ENCODE peak calls at places on chromosomes 2 and 18, in nine cellular contexts. M is T1000; S is epithelial cell of proximal tubule; F is astrocyte of the spinal cord; V is stimulated activated CD4-positive, alpha-beta T cell treated with anti-CD3 and anti-CD28 coated beads, TNF-alpha, amount 100 ng/mL, for 48 hours; O is ELF-1; W is fibroblast of the conjunctiva; Z is T-helper 9 cell; H is ELR. P is an unnamed sample.

GRCh38 chr2:130764821-130765115 is 9.4 kb downstream of the AMER3 start:
- DNase-seq in M (no peak), S (no peak), F (no peak), V (no peak), O (no peak), W (no peak), Z (no peak), H (no peak), P (no peak)

GRCh38 chr2:222452422-222452950 is 28.1 kb downstream of the SGPP2 start:
- DNase-seq in M (no peak), S (no peak), F (no peak), V (no peak), O (no peak), W (no peak), Z (no peak), H (peak), P (no peak)

GRCh38 chr2:6914829-6915228 is 2.4 kb upstream of the RNF144A start:
- DNase-seq in M (no peak), S (peak), F (peak), V (no peak), O (no peak), W (no peak), Z (no peak), H (peak), P (no peak)

GRCh38 chr2:212254331-212254730 is 284.3 kb downstream of the ERBB4 start:
- DNase-seq in M (no peak), S (peak), F (no peak), V (no peak), O (peak), W (no peak), Z (no peak), H (no peak), P (no peak)

GRCh38 chr18:7778181-7778580 is 211.1 kb downstream of the PTPRM start:
- DNase-seq in M (no peak), S (no peak), F (no peak), V (no peak), O (no peak), W (no peak), Z (no peak), H (peak), P (no peak)

GRCh38 chr2:217366246-217366645 is 506.4 kb upstream of the TNP1 start:
- DNase-seq in M (no peak), S (no peak), F (peak), V (no peak), O (no peak), W (no peak), Z (no peak), H (no peak), P (no peak)

GRCh38 chr18:50334546-50335152 is 40.2 kb upstream of the SKA1 start:
- DNase-seq in M (no peak), S (no peak), F (no peak), V (no peak), O (no peak), W (no peak), Z (no peak), H (no peak), P (no peak)

GRCh38 chr2:216014006-216014405 is 655 bp upstream of the MREG start:
- DNase-seq in M (no peak), S (no peak), F (no peak), V (no peak), O (no peak), W (no peak), Z (no peak), H (no peak), P (no peak)

GRCh38 chr2:181724662-181725061 is 44.3 kb upstream of the NEUROD1 start:
- DNase-seq in M (no peak), S (no peak), F (no peak), V (no peak), O (no peak), W (no peak), Z (no peak), H (no peak), P (no peak)

GRCh38 chr2:215930505-215931233 is 82.7 kb downstream of the MREG start:
- DNase-seq in M (no peak), S (no peak), F (peak), V (no peak), O (no peak), W (no peak), Z (no peak), H (peak), P (no peak)

GRCh38 chr2:150409196-150409595 is 78.3 kb downstream of the RND3 start:
- DNase-seq in M (no peak), S (no peak), F (peak), V (no peak), O (no peak), W (no peak), Z (no peak), H (no peak), P (no peak)

P was measured in GM04504.